ENCODE peak calls at places on chromosome 7, in four cellular contexts. E, J, P and C are unnamed samples.

GRCh38 chr7:84022009-84022408 is 172.6 kb downstream of the SEMA3A start:
- DNase-seq in E (no peak), J (no peak), P (no peak), C (no peak)

GRCh38 chr7:135774284-135774683 is 25.7 kb upstream of the FAM180A start:
- DNase-seq in E (peak), J (no peak), P (peak), C (no peak)

GRCh38 chr7:111803015-111803758 is 240.9 kb upstream of the IMMP2L start:
- DNase-seq in E (peak), J (no peak), P (peak), C (no peak)

GRCh38 chr7:23443974-23444373 is 26.3 kb downstream of the IGF2BP3 start:
- DNase-seq in E (no peak), J (no peak), P (no peak), C (no peak)

GRCh38 chr7:148809856-148810255 is 74.2 kb downstream of the EZH2 start:
- DNase-seq in E (no peak), J (no peak), P (no peak), C (no peak)

GRCh38 chr7:1197997-1198632 is 34.6 kb upstream of the UNCX start:
- DNase-seq in E (peak), J (no peak), P (peak), C (no peak)

GRCh38 chr7:105618016-105618296 is 36.7 kb upstream of the EFCAB10 start:
- DNase-seq in E (no peak), J (no peak), P (no peak), C (no peak)

GRCh38 chr7:93147358-93147757 is 827 bp downstream of the SAMD9L start:
- DNase-seq in E (peak), J (no peak), P (peak), C (peak)

GRCh38 chr7:81264116-81264515 is 345.3 kb upstream of the SEMA3C start:
- DNase-seq in E (peak), J (no peak), P (no peak), C (no peak)

GRCh38 chr7:1026721-1027151 is 17.6 kb upstream of the GPR146 start:
- DNase-seq in E (no peak), J (no peak), P (no peak), C (peak)

GRCh38 chr7:112449353-112449752 is 907 bp upstream of the IFRD1 start:
- DNase-seq in E (peak), J (no peak), P (peak), C (no peak)

GRCh38 chr7:113367187-113367586 is 248.8 kb upstream of the SMIM30 start:
- DNase-seq in E (no peak), J (no peak), P (no peak), C (no peak)

GRCh38 chr7:21128418-21128817 is 299.5 kb upstream of the SP4 start:
- DNase-seq in E (no peak), J (no peak), P (no peak), C (no peak)

GRCh38 chr7:114689391-114689790 is 232.5 kb upstream of the MDFIC start:
- DNase-seq in E (no peak), J (no peak), P (no peak), C (no peak)